ENCODE peak calls at places on chromosomes 16 and 17, in four cellular contexts. U is A549; G is astrocyte of the spinal cord; S is CD8-positive, alpha-beta T cell. W is an unnamed sample.

GRCh38 chr17:61400058-61400785 is 579 bp downstream of the TBX2 start:
- DNase-seq in U (peak; percentile 74), G (no peak), S (no peak), W (peak; percentile 71)

GRCh38 chr17:81018044-81018802 is 16.7 kb upstream of the BAIAP2 start:
- DNase-seq in U (no peak), G (peak; percentile 45), S (no peak), W (peak; percentile 70)

GRCh38 chr16:84768061-84768797 is 51.6 kb upstream of the CRISPLD2 start:
- DNase-seq in U (no peak), G (no peak), S (no peak), W (no peak)

GRCh38 chr17:64057701-64058263 is 37.3 kb upstream of the ICAM2 start:
- DNase-seq in U (no peak), G (no peak), S (no peak), W (no peak)

GRCh38 chr17:9446528-9446927 is 129.1 kb downstream of the STX8 start:
- DNase-seq in U (no peak), G (no peak), S (no peak), W (no peak)

GRCh38 chr16:4936991-4937781 is at the start of gene PPL:
- DNase-seq in U (no peak), G (no peak), S (no peak), W (peak; percentile 46)

GRCh38 chr16:87864331-87864989 is 4.8 kb downstream of the SLC7A5 start:
- DNase-seq in U (no peak), G (no peak), S (no peak), W (no peak)

GRCh38 chr17:59369026-59369724 is 37.7 kb downstream of the YPEL2 start:
- DNase-seq in U (no peak), G (peak; percentile 61), S (no peak), W (no peak)

GRCh38 chr17:309361-309888 is 43.2 kb downstream of the RPH3AL start:
- DNase-seq in U (peak; percentile 44), G (no peak), S (no peak), W (no peak)

GRCh38 chr16:720990-721764 is at the start of gene ANTKMT:
- DNase-seq in U (peak; percentile 84), G (peak; percentile 65), S (peak; percentile 80), W (peak; percentile 74)

GRCh38 chr17:45104029-45104428 is 28.3 kb downstream of the PLCD3 start:
- DNase-seq in U (no peak), G (no peak), S (no peak), W (no peak)

GRCh38 chr17:21036361-21036881 is 6.4 kb downstream of the USP22 start:
- DNase-seq in U (no peak), G (no peak), S (no peak), W (peak; percentile 27)

GRCh38 chr16:87336850-87337240 is 19.7 kb upstream of the C16orf95 start:
- DNase-seq in U (no peak), G (no peak), S (no peak), W (no peak)

GRCh38 chr17:75652934-75653549 is 13.9 kb downstream of the RECQL5 start:
- DNase-seq in U (peak; percentile 60), G (peak; percentile 16), S (peak; percentile 46), W (no peak)

GRCh38 chr16:2388875-2389433 is 40.3 kb upstream of the CCNF start:
- DNase-seq in U (no peak), G (peak; percentile 92), S (no peak), W (peak; percentile 71)

GRCh38 chr16:2040450-2041105 is 7.1 kb downstream of the NTHL1 start:
- DNase-seq in U (no peak), G (no peak), S (no peak), W (peak; percentile 52)

GRCh38 chr16:70520612-70521297 is 2.6 kb downstream of the COG4 start:
- DNase-seq in U (no peak), G (peak; percentile 45), S (no peak), W (peak; percentile 43)

GRCh38 chr17:60579090-60579489 is 20.9 kb upstream of the PPM1D start:
- DNase-seq in U (no peak), G (no peak), S (no peak), W (peak; percentile 20)

GRCh38 chr16:85201566-85201965 is 89.3 kb upstream of the CIBAR2 start:
- DNase-seq in U (no peak), G (no peak), S (no peak), W (no peak)

GRCh38 chr17:63519972-63520882 is 2.9 kb upstream of the KCNH6 start:
- DNase-seq in U (peak; percentile 40), G (no peak), S (no peak), W (no peak)

GRCh38 chr17:60169921-60170817 is 20.4 kb downstream of the CA4 start:
- DNase-seq in U (no peak), G (no peak), S (no peak), W (peak; percentile 65)

GRCh38 chr16:85403693-85404092 is 209.4 kb upstream of the GSE1 start:
- DNase-seq in U (no peak), G (no peak), S (no peak), W (no peak)

GRCh38 chr17:74211929-74212261 is 1.5 kb upstream of the TTYH2 start:
- DNase-seq in U (no peak), G (no peak), S (no peak), W (peak; percentile 45)

GRCh38 chr17:679491-679890 is 35.1 kb downstream of the VPS53 start:
- DNase-seq in U (no peak), G (no peak), S (no peak), W (no peak)

GRCh38 chr17:2883544-2884203 is 87.4 kb downstream of the RAP1GAP2 start:
- DNase-seq in U (peak; percentile 84), G (peak; percentile 17), S (no peak), W (peak; percentile 73)

GRCh38 chr16:4825196-4825595 is 21.9 kb downstream of the GLYR1 start:
- DNase-seq in U (no peak), G (no peak), S (no peak), W (no peak)

GRCh38 chr16:1964046-1964505 is 550 bp downstream of the RPS2 start:
- DNase-seq in U (no peak), G (no peak), S (no peak), W (peak; percentile 54)

DNA sequence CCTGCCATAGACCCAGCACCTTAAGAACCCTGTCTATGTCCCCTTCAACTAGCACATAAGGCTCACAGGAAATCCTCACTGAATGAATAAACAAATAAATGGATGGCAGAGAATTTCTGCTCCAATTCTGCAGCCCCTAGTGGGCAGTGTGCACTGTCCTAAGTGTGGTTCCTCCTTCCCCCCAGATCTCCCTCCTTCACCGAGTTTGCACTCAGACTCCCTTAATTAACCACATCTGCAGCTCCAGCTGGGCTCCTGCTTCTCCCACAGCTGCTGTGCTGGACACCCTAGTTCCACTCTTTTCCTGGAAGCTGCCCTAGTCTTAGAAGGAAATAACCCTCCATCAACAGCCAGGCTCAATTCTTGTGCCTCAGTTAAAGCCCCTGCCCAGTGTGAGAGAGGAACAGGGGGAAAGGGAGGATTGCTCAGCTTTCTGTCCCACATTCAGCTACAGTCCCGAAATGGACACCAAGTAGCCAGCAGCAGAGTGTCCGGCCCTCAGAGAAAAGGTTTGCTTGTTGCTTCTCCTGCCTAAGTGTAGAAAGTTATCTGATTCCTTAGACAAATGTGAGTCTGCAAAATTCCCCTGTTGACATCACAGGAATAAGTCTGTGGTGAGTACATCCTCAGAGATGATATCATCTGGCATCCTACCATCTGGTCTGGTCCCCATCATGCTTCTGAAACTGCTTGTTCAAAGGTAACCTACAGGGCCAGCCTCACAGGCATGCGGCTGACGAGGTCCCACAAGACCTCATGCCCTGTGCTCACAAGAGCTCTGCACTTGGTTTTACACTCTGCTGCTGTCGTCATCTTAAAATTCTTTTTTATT is 12.3 kb downstream of the LRRC3C start:
- DNase-seq in U (peak; percentile 66), G (peak; percentile 87), S (peak; percentile 74), W (peak; percentile 94)
- TF ChIP-seq CTCF in U (peak; percentile 47), G (peak; percentile 67), S (no peak), W (peak; percentile 78)

GRCh38 chr16:74775255-74775654 is 635 bp upstream of the FA2H start:
- DNase-seq in U (no peak), G (no peak), S (no peak), W (no peak)
- H3K4me3 ChIP-seq in U (peak overlapping the region; percentile 87), G (no peak overlapping the region), S (peak overlapping the region; percentile 9), W (no peak overlapping the region)

GRCh38 chr16:3520398-3520797 is 19.6 kb downstream of the CLUAP1 start:
- DNase-seq in U (no peak), G (peak; percentile 38), S (no peak), W (peak; percentile 40)
- TF ChIP-seq CTCF in U (no peak), G (no peak), S (no peak), W (no peak)

GRCh38 chr17:27379863-27380533 is 76.2 kb upstream of the KSR1 start:
- DNase-seq in U (no peak), G (peak; percentile 64), S (no peak), W (peak; percentile 36)

GRCh38 chr17:27382025-27382424 is 74.2 kb upstream of the KSR1 start:
- DNase-seq in U (no peak), G (no peak), S (no peak), W (no peak)

GRCh38 chr17:27381007-27381501 is 75.2 kb upstream of the KSR1 start:
- DNase-seq in U (peak; percentile 78), G (peak; percentile 41), S (peak; percentile 74), W (peak; percentile 46)

GRCh38 chr17:27378482-27379200 is 77.6 kb upstream of the KSR1 start:
- DNase-seq in U (no peak), G (no peak), S (no peak), W (no peak)

GRCh38 chr17:27380551-27380950 is 75.7 kb upstream of the KSR1 start:
- DNase-seq in U (no peak), G (no peak), S (no peak), W (no peak)
- H3K4me3 ChIP-seq in U (peak overlapping the region; percentile 27), G (peak overlapping the region; percentile 6), S (no peak overlapping the region), W (peak overlapping the region; percentile 39)

GRCh38 chr16:17921357-17921978 is 415.1 kb downstream of the NPIPA8 start:
- DNase-seq in U (no peak), G (no peak), S (no peak), W (no peak)
- TF ChIP-seq CTCF in U (peak; percentile 8), G (no peak), S (peak; percentile 26), W (peak; percentile 37)

DNA sequence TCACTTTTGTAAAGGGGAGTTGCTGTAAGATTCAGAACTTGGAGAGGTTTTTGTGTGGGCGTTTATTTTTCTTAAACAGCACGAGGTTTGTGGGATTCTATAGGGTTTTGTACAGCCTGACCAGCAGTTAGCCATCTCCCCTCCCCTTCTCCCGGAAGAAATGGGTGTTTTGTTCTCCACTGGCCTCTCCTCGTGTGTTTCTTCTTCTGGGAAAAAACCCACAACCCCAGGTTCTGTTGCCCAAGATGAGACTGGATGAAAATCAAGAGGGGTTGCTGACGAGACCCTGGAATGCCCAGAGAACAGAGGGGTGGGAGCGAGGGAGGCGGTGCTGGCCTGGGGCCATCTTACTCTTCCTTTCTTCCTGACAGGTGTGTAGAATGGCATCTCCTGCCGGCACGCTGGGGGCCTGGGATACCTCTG is 186.1 kb downstream of the MSI2 start:
- DNase-seq in U (no peak), G (peak; percentile 75), S (no peak), W (no peak)
- H3K4me3 ChIP-seq in U (no peak overlapping the region), G (no peak overlapping the region), S (no peak overlapping the region), W (no peak overlapping the region)

W was measured in foreskin fibroblast.